ENCODE peak calls at places on chromosomes 6 and 20, in five cellular contexts. E is HEK293T, R is spleen, T is renal cortical epithelial cell, M is NCI-H446. S is an unnamed sample.

GRCh38 chr6:119078449-119079287 is at the start of gene FAM184A:
- DNase-seq in M (peak; percentile 21), T (peak; percentile 26), R (peak; percentile 87), E (peak; percentile 86), S (peak; percentile 63)

GRCh38 chr6:118485601-118486550 is 62.2 kb upstream of the PLN start:
- DNase-seq in M (no peak), R (no peak), E (no peak), T (peak; percentile 17), S (no peak)

GRCh38 chr20:2692036-2692885 is at the start of gene EBF4:
- DNase-seq in R (peak; percentile 70), E (peak; percentile 81), M (no peak), T (no peak), S (no peak)

GRCh38 chr6:155040946-155041345 is 45.8 kb downstream of the TIAM2 start:
- DNase-seq in T (no peak), M (no peak), E (no peak), R (no peak), S (no peak)

GRCh38 chr6:132952998-132953397 is 138.6 kb downstream of the RPS12 start:
- DNase-seq in E (no peak), M (no peak), R (no peak), T (no peak), S (no peak)

GRCh38 chr20:13613917-13614316 is 24.8 kb downstream of the TASP1 start:
- DNase-seq in T (no peak), R (no peak), M (no peak), E (no peak), S (no peak)

GRCh38 chr6:111087871-111088667 is 766 bp downstream of the SLC16A10 start:
- DNase-seq in T (peak; percentile 13), E (peak; percentile 53), M (no peak), R (no peak), S (peak; percentile 15)

GRCh38 chr6:117545161-117545595 is 57.1 kb downstream of the GOPC start:
- DNase-seq in M (no peak), R (no peak), T (peak; percentile 53), E (no peak), S (peak; percentile 86)

GRCh38 chr6:33914519-33915120 is 110.8 kb upstream of the MLN start:
- DNase-seq in E (no peak), T (no peak), R (peak; percentile 85), M (no peak), S (no peak)

GRCh38 chr20:43017241-43018030 is 172.3 kb downstream of the PTPRT start:
- DNase-seq in E (no peak), T (no peak), M (no peak), R (no peak), S (no peak)

GRCh38 chr20:59749293-59749680 is 144.9 kb downstream of the PHACTR3 start:
- DNase-seq in T (no peak), R (peak; percentile 49), M (no peak), E (no peak), S (no peak)

GRCh38 chr20:47013606-47014005 is 119.0 kb downstream of the EYA2 start:
- DNase-seq in T (no peak), M (no peak), E (no peak), R (peak; percentile 6), S (no peak)

GRCh38 chr20:48843125-48843806 is 15.5 kb upstream of the PREX1 start:
- DNase-seq in T (no peak), R (no peak), M (no peak), E (no peak), S (no peak)

GRCh38 chr6:90496191-90496590 is 90.7 kb downstream of the MAP3K7 start:
- DNase-seq in T (peak; percentile 32), R (no peak), E (no peak), M (no peak), S (peak; percentile 35)

GRCh38 chr20:44738779-44739477 is 6.7 kb upstream of the KCNK15 start:
- DNase-seq in M (peak; percentile 78), R (no peak), E (peak; percentile 89), T (peak; percentile 75), S (peak; percentile 69)

GRCh38 chr20:50038574-50038991 is 55.8 kb downstream of the SNAI1 start:
- DNase-seq in T (no peak), R (no peak), M (no peak), E (no peak), S (no peak)

GRCh38 chr6:98831057-98832031 is 3.0 kb upstream of the POU3F2 start:
- DNase-seq in T (no peak), M (no peak), R (peak; percentile 65), E (no peak), S (no peak)

GRCh38 chr20:15012551-15012950 is 675.1 kb upstream of the FLRT3 start:
- DNase-seq in R (no peak), T (no peak), E (no peak), M (no peak), S (no peak)

GRCh38 chr6:144156334-144156733 is 6.0 kb downstream of the STX11 start:
- DNase-seq in E (no peak), M (no peak), R (no peak), T (no peak), S (no peak)

GRCh38 chr6:157113389-157113788 is 209.9 kb downstream of the TMEM242 start:
- DNase-seq in E (no peak), R (no peak), M (no peak), T (no peak), S (no peak)

GRCh38 chr6:36852481-36853147 is 13.4 kb upstream of the CPNE5 start:
- DNase-seq in E (no peak), M (no peak), T (peak; percentile 73), R (no peak), S (peak; percentile 77)

GRCh38 chr20:53003420-53003819 is 31.3 kb downstream of the TSHZ2 start:
- DNase-seq in T (peak; percentile 84), M (peak; percentile 72), E (no peak), R (no peak), S (peak; percentile 55)

GRCh38 chr6:158226655-158227512 is 58.7 kb downstream of the GTF2H5 start:
- DNase-seq in E (no peak), M (no peak), R (no peak), T (no peak), S (no peak)

GRCh38 chr6:87074051-87074711 is 20.7 kb downstream of the CGA start:
- DNase-seq in T (peak; percentile 74), E (no peak), R (no peak), M (no peak), S (peak; percentile 74)

GRCh38 chr6:42229720-42230119 is 12.1 kb upstream of the MRPS10 start:
- DNase-seq in E (no peak), T (peak; percentile 26), M (no peak), R (no peak), S (no peak)

GRCh38 chr6:71181565-71181964 is 107.0 kb upstream of the OGFRL1 start:
- DNase-seq in T (peak; percentile 93), R (no peak), E (no peak), M (no peak), S (peak; percentile 91)

GRCh38 chr6:119739776-119740175 is 390.2 kb upstream of the MAN1A1 start:
- DNase-seq in M (no peak), R (no peak), E (no peak), T (no peak), S (no peak)

GRCh38 chr6:329888-330691 is 37.8 kb downstream of the DUSP22 start:
- DNase-seq in T (no peak), R (peak; percentile 78), M (no peak), E (peak; percentile 52), S (no peak)

GRCh38 chr20:57087102-57087501 is 179.3 kb downstream of the BMP7 start:
- DNase-seq in R (no peak), E (no peak), M (no peak), T (no peak), S (no peak)

GRCh38 chr6:7974932-7975763 is 64.6 kb upstream of the TXNDC5 start:
- DNase-seq in M (no peak), T (peak; percentile 92), E (peak; percentile 27), R (peak; percentile 82), S (peak; percentile 91)

GRCh38 chr6:109610555-109610954 is 80.4 kb downstream of the AK9 start:
- DNase-seq in T (peak; percentile 12), E (no peak), R (no peak), M (no peak), S (peak; percentile 5)

GRCh38 chr6:50007821-50008220 is 14.0 kb downstream of the DEFB110 start:
- DNase-seq in T (peak; percentile 63), M (no peak), R (no peak), E (no peak), S (peak; percentile 14)

GRCh38 chr6:71254323-71254722 is 34.3 kb upstream of the OGFRL1 start:
- DNase-seq in R (no peak), E (no peak), T (no peak), M (no peak), S (no peak)

GRCh38 chr6:170172825-170173231 is 118.0 kb downstream of the DLL1 start:
- DNase-seq in R (peak; percentile 65), M (no peak), T (no peak), E (no peak), S (no peak)

GRCh38 chr6:93035756-93036155 is 383.6 kb downstream of the EPHA7 start:
- DNase-seq in R (no peak), M (no peak), T (no peak), E (no peak), S (no peak)

S was measured in kidney tubule cell.